ENCODE peak calls at places on chromosomes 7 and 10, in seven cellular contexts. U is cardiac muscle cell, B is hepatocyte, D is PC-9, G is WERI-Rb-1, M is upper lobe of right lung, S is sigmoid colon. Y is an unnamed sample.

GRCh38 chr10:74165530-74165901 is 14.5 kb downstream of the ADK start:
- DNase-seq in U (no peak), B (no peak), D (no peak), G (no peak), M (no peak), S (no peak), Y (no peak)

GRCh38 chr10:26737730-26738129 is 40.2 kb downstream of the PDSS1 start:
- DNase-seq in U (peak; percentile 21), B (peak; percentile 42), D (no peak), G (no peak), M (no peak), S (no peak), Y (no peak)

GRCh38 chr10:69464801-69465401 is 13.6 kb downstream of the TSPAN15 start:
- DNase-seq in U (no peak), B (no peak), D (peak; percentile 71), G (no peak), M (no peak), S (peak; percentile 79), Y (no peak)

GRCh38 chr10:3687510-3688081 is 97.4 kb downstream of the KLF6 start:
- DNase-seq in U (no peak), B (no peak), D (no peak), G (no peak), M (no peak), S (no peak), Y (no peak)

GRCh38 chr10:24132741-24133140 is 76.2 kb upstream of the KIAA1217 start:
- DNase-seq in U (peak; percentile 4), B (no peak), D (no peak), G (no peak), M (no peak), S (no peak), Y (no peak)

GRCh38 chr7:98836811-98837631 is 32.8 kb downstream of the TMEM130 start:
- DNase-seq in U (peak; percentile 38), B (peak; percentile 77), D (peak; percentile 67), G (peak; percentile 83), M (no peak), S (no peak), Y (peak; percentile 32)

GRCh38 chr10:34674169-34674568 is 140.9 kb downstream of the PARD3 start:
- DNase-seq in U (no peak), B (no peak), D (no peak), G (no peak), M (no peak), S (no peak), Y (no peak)

GRCh38 chr10:122460891-122461293 is 461 bp upstream of the HTRA1 start:
- DNase-seq in U (peak; percentile 44), B (no peak), D (no peak), G (no peak), M (no peak), S (no peak), Y (peak; percentile 67)

GRCh38 chr7:2028733-2029132 is 204.0 kb downstream of the MAD1L1 start:
- DNase-seq in U (no peak), B (no peak), D (no peak), G (no peak), M (peak; percentile 16), S (no peak), Y (peak; percentile 1)

GRCh38 chr10:46541017-46541661 is 15.3 kb downstream of the GPRIN2 start:
- DNase-seq in U (peak; percentile 51), B (peak; percentile 71), D (peak; percentile 57), G (peak; percentile 60), M (peak; percentile 86), S (peak; percentile 64), Y (peak; percentile 43)

GRCh38 chr10:130398090-130398994 is 262.2 kb downstream of the GLRX3 start:
- DNase-seq in U (no peak), B (no peak), D (no peak), G (no peak), M (no peak), S (no peak), Y (no peak)

GRCh38 chr7:127890726-127891125 is 140.5 kb downstream of the LRRC4 start:
- DNase-seq in U (no peak), B (no peak), D (no peak), G (no peak), M (no peak), S (no peak), Y (no peak)

GRCh38 chr7:106552645-106553445 is 108.1 kb downstream of the CCDC71L start:
- DNase-seq in U (no peak), B (no peak), D (no peak), G (no peak), M (no peak), S (no peak), Y (no peak)

GRCh38 chr10:126596472-126597016 is 73.9 kb downstream of the C10orf90 start:
- DNase-seq in U (no peak), B (no peak), D (no peak), G (no peak), M (no peak), S (no peak), Y (no peak)

GRCh38 chr10:78597791-78598555 is 470.8 kb upstream of the ZMIZ1 start:
- DNase-seq in U (no peak), B (no peak), D (no peak), G (no peak), M (no peak), S (no peak), Y (no peak)

GRCh38 chr7:55532150-55532917 is 40.0 kb downstream of the VOPP1 start:
- DNase-seq in U (no peak), B (no peak), D (no peak), G (no peak), M (no peak), S (no peak), Y (no peak)

GRCh38 chr10:93816123-93816747 is 58.5 kb downstream of the LGI1 start:
- DNase-seq in U (peak; percentile 72), B (peak; percentile 83), D (peak; percentile 49), G (peak; percentile 71), M (peak; percentile 78), S (peak; percentile 78), Y (peak; percentile 21)

GRCh38 chr7:28144266-28144665 is 36.3 kb downstream of the JAZF1 start:
- DNase-seq in U (no peak), B (peak; percentile 19), D (no peak), G (no peak), M (no peak), S (no peak), Y (no peak)

GRCh38 chr10:13868528-13869294 is 281.9 kb downstream of the PRPF18 start:
- DNase-seq in U (no peak), B (no peak), D (no peak), G (no peak), M (no peak), S (no peak), Y (no peak)

GRCh38 chr7:120743128-120743527 is 114.8 kb downstream of the TSPAN12 start:
- DNase-seq in U (no peak), B (no peak), D (no peak), G (no peak), M (no peak), S (no peak), Y (no peak)

GRCh38 chr7:128915841-128916642 is 5.5 kb upstream of the KCP start:
- DNase-seq in U (no peak), B (no peak), D (no peak), G (no peak), M (no peak), S (peak; percentile 52), Y (no peak)

GRCh38 chr10:78194539-78195402 is 161.1 kb downstream of the RPS24 start:
- DNase-seq in U (peak; percentile 16), B (no peak), D (no peak), G (no peak), M (no peak), S (no peak), Y (no peak)

GRCh38 chr10:75712241-75712880 is 280.9 kb downstream of the LRMDA start:
- DNase-seq in U (no peak), B (no peak), D (no peak), G (no peak), M (no peak), S (no peak), Y (no peak)

GRCh38 chr7:48938539-48938938 is 14.2 kb downstream of the CDC14C start:
- DNase-seq in U (peak; percentile 90), B (no peak), D (no peak), G (no peak), M (no peak), S (no peak), Y (peak; percentile 55)

GRCh38 chr7:97016392-97017196 is 8.0 kb downstream of the DLX5 start:
- DNase-seq in U (no peak), B (peak; percentile 61), D (no peak), G (peak; percentile 89), M (no peak), S (no peak), Y (no peak)
- TF ChIP-seq CTCF in U (no peak), B (no peak), D (no peak), G (peak; percentile 61), M (no peak), S (no peak), Y (no peak)

DNA sequence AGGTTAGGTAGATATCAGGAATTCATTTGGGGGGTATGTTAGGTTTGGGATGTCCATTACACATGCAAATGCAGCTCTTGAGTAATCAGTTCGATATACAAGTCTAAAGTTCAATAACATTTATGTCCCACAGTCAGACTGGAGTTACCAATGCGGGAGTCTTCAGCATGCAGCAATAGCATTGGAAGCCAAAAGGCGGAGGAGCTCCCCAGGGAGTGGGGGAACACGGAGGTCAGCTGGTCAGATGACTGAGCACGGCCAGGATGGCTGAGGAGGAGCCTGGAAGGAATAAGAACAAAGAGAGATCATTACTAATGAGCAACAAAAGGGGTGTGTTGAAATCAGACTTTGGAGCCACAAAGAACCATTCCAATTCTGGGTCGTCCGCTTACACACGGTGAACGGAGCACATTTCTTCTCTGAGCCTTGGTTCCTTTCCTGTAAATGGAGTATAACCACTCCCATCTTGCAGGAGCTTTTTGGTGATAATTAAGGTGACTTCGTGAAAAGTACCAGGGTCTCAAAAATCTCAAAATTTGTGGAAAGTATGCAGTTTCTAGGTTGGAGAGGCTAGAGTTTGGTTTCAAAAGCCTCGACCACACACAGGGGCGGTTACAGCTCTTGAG is 472 bp upstream of the ZNF22 start:
- DNase-seq in U (peak; percentile 90), B (no peak), D (no peak), G (no peak), M (no peak), S (peak; percentile 95), Y (peak; percentile 61)
- H3K4me3 ChIP-seq in U (peak overlapping the region; percentile 51), B (peak overlapping the region; percentile 86), D (peak overlapping the region; percentile 65), G (peak overlapping the region; percentile 93), M (peak overlapping the region; percentile 64), S (peak overlapping the region; percentile 60), Y (peak overlapping the region; percentile 64)

GRCh38 chr7:6419310-6419773 is 28.4 kb downstream of the DAGLB start:
- DNase-seq in U (no peak), B (no peak), D (no peak), G (no peak), M (no peak), S (no peak), Y (no peak)
- H3K27ac ChIP-seq in U (no peak overlapping the region), B (no peak overlapping the region), D (no peak overlapping the region), G (no peak overlapping the region), M (no peak overlapping the region), S (no peak overlapping the region), Y (no peak overlapping the region)

GRCh38 chr10:98852686-98853085 is 383.0 kb downstream of the HPSE2 start:
- DNase-seq in U (no peak), B (no peak), D (no peak), G (no peak), M (no peak), S (no peak), Y (no peak)

GRCh38 chr10:98855403-98856189 is 380.1 kb downstream of the HPSE2 start:
- DNase-seq in U (no peak), B (no peak), D (no peak), G (no peak), M (no peak), S (no peak), Y (no peak)

GRCh38 chr10:98861962-98862361 is 373.7 kb downstream of the HPSE2 start:
- DNase-seq in U (no peak), B (no peak), D (no peak), G (no peak), M (no peak), S (no peak), Y (no peak)

GRCh38 chr10:98858525-98858924 is 377.1 kb downstream of the HPSE2 start:
- DNase-seq in U (peak; percentile 2), B (no peak), D (no peak), G (peak; percentile 16), M (no peak), S (no peak), Y (no peak)
- TF ChIP-seq CTCF in U (no peak), B (peak; percentile 11), D (no peak), G (peak; percentile 33), M (no peak), S (no peak), Y (no peak)

Y was measured in ovary.